ENCODE peak calls at places on chromosomes 1 and 21, in four cellular contexts. G is K562, I is HepG2, L is GM12878. R is an unnamed sample.

GRCh38 chr1:112704908-112705627 is 1.9 kb downstream of the RHOC start:
- DNase-seq in G (peak), L (peak), I (peak), R (peak)

GRCh38 chr1:155322571-155322952 is 1.9 kb downstream of the RUSC1 start:
- DNase-seq in L (no peak), G (no peak), I (no peak), R (peak)

GRCh38 chr1:98078586-98078985 is 157.8 kb upstream of the DPYD start:
- DNase-seq in L (no peak), I (no peak), G (no peak), R (no peak)

GRCh38 chr1:16140068-16140596 is 15.7 kb downstream of the EPHA2 start:
- DNase-seq in L (no peak), I (no peak), G (no peak), R (no peak)

GRCh38 chr1:24300971-24301370 is 18.2 kb upstream of the GRHL3 start:
- DNase-seq in G (no peak), I (no peak), L (no peak), R (no peak)

GRCh38 chr1:169511339-169512028 is 25.7 kb upstream of the SLC19A2 start:
- DNase-seq in L (no peak), G (no peak), I (no peak), R (no peak)

GRCh38 chr1:73626326-73626725 is 571.6 kb downstream of the LRRIQ3 start:
- DNase-seq in G (no peak), L (no peak), I (no peak), R (no peak)

GRCh38 chr1:117646007-117646913 is 40.4 kb downstream of the TENT5C start:
- DNase-seq in I (no peak), L (no peak), G (peak), R (no peak)

GRCh38 chr21:43940672-43941071 is 71.4 kb upstream of the TRAPPC10 start:
- DNase-seq in I (no peak), G (no peak), L (no peak), R (no peak)

GRCh38 chr1:235093685-235094592 is 34.7 kb downstream of the TOMM20 start:
- DNase-seq in G (peak), L (no peak), I (peak), R (no peak)

GRCh38 chr1:77975386-77975785 is 3.5 kb downstream of the FUBP1 start:
- DNase-seq in I (no peak), G (no peak), L (no peak), R (no peak)

GRCh38 chr1:22527555-22528296 is 35.6 kb upstream of the EPHA8 start:
- DNase-seq in G (no peak), I (no peak), L (no peak), R (no peak)

GRCh38 chr1:9069324-9070100 is at the start of gene SLC2A5:
- DNase-seq in I (no peak), L (peak), G (no peak), R (no peak)

GRCh38 chr21:17139696-17140095 is 373.1 kb upstream of the CXADR start:
- DNase-seq in I (no peak), L (no peak), G (no peak), R (no peak)

GRCh38 chr1:46473991-46474390 is 15.6 kb upstream of the DMBX1 start:
- DNase-seq in I (no peak), G (no peak), L (no peak), R (no peak)

GRCh38 chr21:38910390-38911008 is 104.8 kb downstream of the ETS2 start:
- DNase-seq in G (no peak), I (no peak), L (no peak), R (no peak)

GRCh38 chr1:203325004-203325417 is 19.7 kb downstream of the BTG2 start:
- DNase-seq in L (peak), G (no peak), I (no peak), R (no peak)

GRCh38 chr21:19228241-19228640 is 824.7 kb upstream of the TMPRSS15 start:
- DNase-seq in I (no peak), L (no peak), G (no peak), R (no peak)

GRCh38 chr1:11053758-11054137 is 6.1 kb downstream of the SRM start:
- DNase-seq in L (no peak), G (peak), I (no peak), R (peak)

GRCh38 chr21:17071093-17071492 is 441.8 kb upstream of the CXADR start:
- DNase-seq in G (no peak), I (no peak), L (no peak), R (no peak)

GRCh38 chr1:24381256-24381655 is 32.3 kb downstream of the STPG1 start:
- DNase-seq in I (no peak), G (no peak), L (no peak), R (no peak)

GRCh38 chr1:237705462-237705861 is 185.3 kb downstream of the ZP4 start:
- DNase-seq in G (no peak), I (no peak), L (no peak), R (no peak)

GRCh38 chr1:183998045-183998444 is 39.5 kb downstream of the COLGALT2 start:
- DNase-seq in L (no peak), I (no peak), G (no peak), R (no peak)

GRCh38 chr1:154353460-154353904 is 28.2 kb downstream of the ATP8B2 start:
- DNase-seq in I (peak), L (peak), G (peak), R (no peak)

GRCh38 chr1:91997607-91998195 is 32.1 kb upstream of the EPHX4 start:
- DNase-seq in G (no peak), I (peak), L (peak), R (no peak)

GRCh38 chr1:230067871-230068814 is 1.1 kb downstream of the GALNT2 start:
- DNase-seq in I (no peak), L (no peak), G (peak), R (peak)

GRCh38 chr1:230066036-230066435 is 1.0 kb upstream of the GALNT2 start:
- DNase-seq in L (no peak), G (no peak), I (no peak), R (no peak)

GRCh38 chr1:230067441-230067870 is 418 bp downstream of the GALNT2 start:
- DNase-seq in I (peak), G (peak), L (no peak), R (peak)

GRCh38 chr1:230068952-230069684 is 2.1 kb downstream of the GALNT2 start:
- DNase-seq in G (no peak), L (no peak), I (no peak), R (no peak)

DNA sequence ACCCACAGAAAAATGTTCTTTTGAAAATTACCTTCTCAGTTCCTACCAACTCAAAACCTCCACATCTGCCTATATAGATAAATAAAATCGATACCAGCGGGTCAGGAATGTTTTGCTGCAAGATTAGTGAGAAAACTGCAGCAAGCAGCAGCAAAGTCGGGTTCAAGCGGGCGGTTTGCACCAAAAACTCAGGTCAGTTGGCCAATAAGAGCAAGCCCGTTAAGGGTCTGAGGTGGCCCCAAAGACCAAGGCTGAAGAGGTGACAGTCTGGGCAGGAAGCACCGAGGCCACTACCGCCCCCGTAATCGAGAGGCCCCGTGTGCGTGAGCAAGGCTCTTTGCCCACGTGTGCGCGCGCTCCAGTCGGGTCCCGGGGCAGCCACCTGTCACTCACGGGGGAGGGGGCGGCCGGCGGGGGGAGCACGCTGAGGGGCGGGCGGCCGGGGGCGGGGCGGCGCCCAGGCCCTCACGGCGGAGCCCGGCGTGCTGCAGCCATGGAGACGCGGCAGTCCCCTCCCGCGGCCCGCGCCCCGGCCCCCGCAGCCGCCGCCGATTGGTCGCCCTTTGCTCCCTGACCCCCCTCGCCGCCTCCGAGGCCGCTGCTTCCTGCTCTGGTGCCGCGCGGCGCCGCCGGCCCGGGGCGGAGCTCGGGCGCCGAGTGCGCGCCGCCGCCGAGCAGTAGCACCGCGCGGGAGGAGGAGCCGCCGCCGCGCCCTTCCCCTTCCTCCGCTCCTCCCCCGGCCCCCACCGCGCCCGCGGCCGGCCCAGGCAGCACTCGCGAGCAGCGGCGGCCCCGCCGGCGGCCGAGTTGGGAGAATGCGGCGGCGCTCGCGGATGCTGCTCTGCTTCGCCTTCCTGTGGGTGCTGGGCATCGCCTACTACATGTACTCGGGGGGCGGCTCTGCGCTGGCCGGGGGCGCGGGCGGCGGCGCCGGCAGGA is at the start of gene GALNT2:
- DNase-seq in L (peak), I (peak), G (peak), R (peak)
- TF ChIP-seq TAF1 in L (peak), I (peak), G (peak), R (peak)

DNA sequence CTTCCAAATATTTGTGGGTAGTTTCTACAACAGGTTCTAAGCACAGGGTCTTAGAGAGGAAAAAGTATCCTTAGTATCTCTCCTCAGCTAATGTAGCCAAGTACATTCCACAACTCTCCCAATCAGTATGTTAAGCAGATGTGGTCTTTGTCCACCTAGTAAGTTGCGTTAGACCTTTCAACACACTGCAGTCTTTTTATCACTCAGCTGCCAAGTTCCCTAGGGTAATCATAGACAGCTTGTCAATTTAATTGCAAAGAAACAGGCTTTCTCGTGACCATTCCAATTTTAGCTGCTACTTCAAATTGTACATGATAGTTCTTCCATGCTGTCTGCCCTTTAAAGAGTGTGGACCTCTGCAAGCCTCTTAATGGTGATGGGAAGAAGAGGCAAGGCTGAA is 211.8 kb upstream of the PKN2 start:
- DNase-seq in L (no peak), I (no peak), G (no peak), R (no peak)
- TF ChIP-seq EP300 in L (no peak), I (no peak), G (no peak), R (no peak)

GRCh38 chr1:30877205-30877912 is 31.2 kb downstream of the SDC3 start:
- DNase-seq in I (no peak), G (no peak), L (no peak), R (no peak)
- TF ChIP-seq CEBPB in I (no peak), G (no peak), L (no peak), R (no peak)

GRCh38 chr1:8033322-8033721 is 7.2 kb upstream of the ERRFI1 start:
- DNase-seq in G (no peak), L (no peak), I (no peak), R (no peak)

GRCh38 chr1:8032351-8032750 is 6.2 kb upstream of the ERRFI1 start:
- DNase-seq in L (no peak), G (no peak), I (no peak), R (no peak)

GRCh38 chr1:8027748-8028631 is 1.9 kb upstream of the ERRFI1 start:
- DNase-seq in L (no peak), I (peak), G (no peak), R (no peak)

GRCh38 chr1:8035289-8035688 is 9.2 kb upstream of the ERRFI1 start:
- DNase-seq in L (no peak), I (no peak), G (no peak), R (no peak)

GRCh38 chr1:8031176-8031785 is 5.2 kb upstream of the ERRFI1 start:
- DNase-seq in I (no peak), L (no peak), G (no peak), R (no peak)
- TF ChIP-seq TAF1 in I (no peak), L (no peak), G (no peak), R (no peak)

DNA sequence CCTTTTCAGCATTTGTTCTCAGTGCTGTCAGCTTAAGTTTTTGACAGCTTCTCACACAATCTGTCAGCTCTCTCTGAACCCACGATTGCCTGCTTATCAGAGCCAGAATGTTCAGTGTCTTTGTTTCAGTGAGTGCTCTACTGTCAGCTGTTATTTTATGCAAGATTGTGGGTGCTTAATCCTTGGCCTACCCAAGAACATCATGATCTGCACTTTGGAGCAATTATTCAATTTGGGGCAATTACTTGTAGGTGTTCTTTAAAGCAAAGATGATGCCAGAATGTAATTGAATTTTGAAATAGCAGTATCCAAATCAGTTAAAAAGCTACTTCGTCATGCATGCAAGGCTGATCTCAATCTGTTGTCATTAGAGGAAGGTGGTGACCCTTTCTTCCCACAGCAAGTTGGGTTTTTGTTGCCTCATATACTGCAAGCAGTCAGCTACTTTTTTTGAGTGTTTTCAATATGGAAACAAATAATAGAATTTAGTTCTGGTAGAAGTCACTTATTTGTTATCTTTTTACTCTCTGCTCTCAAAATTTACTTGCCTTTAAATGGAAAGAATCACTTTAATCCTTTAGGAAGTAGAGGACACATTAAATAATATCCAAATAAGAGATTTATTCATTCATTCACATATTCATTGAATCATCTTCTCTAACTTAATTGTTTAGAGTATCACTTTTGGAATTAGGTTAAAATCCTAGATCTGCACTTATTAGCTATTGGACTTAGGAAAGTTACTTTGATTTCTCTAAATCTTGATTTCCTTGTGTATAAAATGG is 253.5 kb upstream of the CACYBP start:
- DNase-seq in L (no peak), I (no peak), G (no peak), R (no peak)
- TF ChIP-seq EP300 in L (no peak), I (no peak), G (peak), R (no peak)

GRCh38 chr1:222730866-222731265 is 6.1 kb upstream of the FAM177B start:
- DNase-seq in I (no peak), G (no peak), L (no peak), R (no peak)
- TF ChIP-seq CEBPB in I (no peak), G (no peak), L (no peak), R (no peak)

DNA sequence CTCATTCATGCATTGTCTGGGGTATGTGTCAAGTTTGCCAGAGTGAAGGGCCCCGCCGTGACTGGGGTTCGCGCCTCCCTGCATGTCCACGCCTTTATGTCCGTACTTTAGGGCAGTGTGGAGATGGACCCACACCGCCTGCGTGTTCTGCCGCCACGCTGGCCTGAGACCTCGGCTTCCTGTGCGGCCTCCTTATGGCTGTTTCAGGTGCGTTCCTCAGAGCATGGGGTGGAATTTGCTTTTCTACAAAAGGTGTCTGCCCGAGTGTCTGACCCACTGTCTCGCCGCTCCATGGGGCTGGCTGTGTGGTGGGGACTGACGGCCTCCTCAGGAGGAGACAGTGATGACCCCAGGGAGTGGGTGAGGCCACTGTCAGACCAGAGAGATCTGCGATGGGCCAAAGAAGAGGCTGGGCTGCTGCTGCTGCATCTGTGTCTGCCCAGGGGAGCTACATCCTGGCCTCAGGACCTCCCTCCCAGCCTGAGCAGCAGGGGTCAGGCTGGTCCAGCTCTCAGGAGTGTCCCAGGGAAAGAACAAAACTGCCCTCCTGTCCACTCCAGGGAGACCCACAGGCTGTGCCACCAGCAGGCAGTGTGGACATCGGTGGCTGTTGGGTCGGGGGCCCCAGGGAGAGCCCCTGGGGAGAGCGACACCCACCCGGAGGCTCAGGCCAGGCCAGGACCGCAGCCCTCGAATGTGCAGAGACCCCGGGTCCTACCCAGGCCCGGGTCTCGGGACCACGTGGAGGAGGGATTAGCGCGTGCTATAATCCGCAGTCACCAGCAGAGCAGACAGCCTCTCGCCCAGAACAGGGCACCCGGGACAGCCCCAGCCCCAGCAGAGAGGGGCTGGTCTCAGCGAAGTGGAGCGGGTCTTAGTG is 9.8 kb upstream of the SLC19A1 start:
- DNase-seq in G (no peak), I (no peak), L (no peak), R (no peak)
- TF ChIP-seq TAF1 in G (no peak), I (no peak), L (no peak), R (no peak)

DNA sequence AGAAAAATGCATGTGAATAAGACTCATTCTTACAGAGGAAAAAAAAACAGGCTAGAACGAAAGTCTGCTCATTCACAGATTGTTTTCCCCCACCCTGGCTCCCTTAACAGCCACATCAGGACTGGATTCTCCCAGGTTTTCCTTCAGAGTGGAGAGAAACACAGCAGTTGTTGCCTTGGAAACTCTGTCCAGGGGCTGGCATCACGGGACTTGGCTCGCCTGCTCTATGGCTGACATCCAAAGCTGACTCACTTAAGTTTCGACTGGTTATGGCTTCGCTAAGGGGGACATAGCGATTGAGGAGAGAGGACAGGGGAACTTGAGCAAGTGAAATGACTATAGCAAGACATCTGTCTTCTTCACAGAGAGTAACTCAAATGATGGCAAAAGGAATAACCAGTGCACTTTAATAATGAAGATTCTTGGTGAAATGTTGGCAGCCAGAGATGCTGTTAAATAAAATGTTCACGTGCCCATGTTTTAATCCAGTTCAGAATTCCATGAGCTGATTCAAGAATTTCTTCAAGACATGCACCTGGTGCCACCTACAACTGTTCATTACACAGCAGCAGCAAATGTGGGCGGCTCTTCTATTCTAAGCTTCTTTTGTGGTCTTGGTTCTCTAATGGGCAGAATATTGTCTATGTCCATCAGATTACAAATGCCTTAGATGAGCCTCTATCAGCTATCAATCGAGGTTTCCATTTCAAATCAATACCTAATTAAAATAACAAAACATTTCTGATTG is 21.8 kb downstream of the MIS18A start:
- DNase-seq in G (no peak), L (no peak), I (no peak), R (no peak)
- TF ChIP-seq EP300 in G (no peak), L (no peak), I (no peak), R (no peak)

GRCh38 chr1:195580988-195581387 is 1027.3 kb downstream of the KCNT2 start:
- DNase-seq in I (no peak), G (peak), L (no peak), R (no peak)

GRCh38 chr1:195590649-195591048 is 1017.6 kb downstream of the KCNT2 start:
- DNase-seq in G (no peak), I (no peak), L (no peak), R (no peak)

GRCh38 chr1:195584870-195585624 is 1023.2 kb downstream of the KCNT2 start:
- DNase-seq in L (no peak), I (no peak), G (no peak), R (no peak)
- TF ChIP-seq CEBPB in L (no peak), I (no peak), G (no peak), R (no peak)

GRCh38 chr1:39620659-39621165 is 18.7 kb downstream of the HEYL start:
- DNase-seq in I (no peak), L (no peak), G (no peak), R (no peak)
- TF ChIP-seq TAF1 in I (no peak), L (no peak), G (no peak), R (no peak)